ENCODE peak calls at places on chromosomes 7 and 10, in ten cellular contexts. V, W, O, R, C, N, Q, X, P and F are unnamed samples.

GRCh38 chr10:119919271-119919670 is 26.7 kb downstream of the SEC23IP start:
- DNase-seq in Q (no peak), W (no peak), O (no peak), P (no peak), N (no peak), X (no peak), R (no peak), V (no peak), C (peak), F (no peak)

GRCh38 chr10:61903991-61904350 is 2.5 kb downstream of the ARID5B start:
- DNase-seq in X (no peak), N (no peak), C (peak), Q (no peak), W (no peak), R (no peak), V (no peak), P (no peak), O (peak), F (no peak)

GRCh38 chr10:27457261-27457945 is 46.7 kb upstream of the RAB18 start:
- DNase-seq in V (no peak), Q (no peak), W (no peak), C (no peak), O (no peak), N (no peak), P (no peak), R (no peak), X (no peak), F (no peak)

GRCh38 chr10:6072215-6072941 is 10.2 kb upstream of the IL2RA start:
- DNase-seq in C (no peak), O (no peak), N (no peak), R (no peak), P (no peak), Q (no peak), W (peak), V (no peak), X (no peak), F (no peak)

GRCh38 chr10:14810969-14811953 is 26.6 kb downstream of the CDNF start:
- DNase-seq in N (no peak), C (no peak), Q (no peak), R (no peak), X (no peak), O (no peak), W (no peak), V (no peak), P (no peak), F (no peak)

GRCh38 chr7:65910237-65910636 is 37.4 kb downstream of the VKORC1L1 start:
- DNase-seq in W (no peak), V (no peak), O (no peak), P (no peak), N (no peak), X (no peak), C (no peak), R (peak), Q (no peak), F (no peak)

GRCh38 chr7:15284406-15284805 is 277.4 kb downstream of the AGMO start:
- DNase-seq in P (no peak), N (no peak), O (no peak), W (no peak), R (no peak), Q (no peak), C (no peak), V (no peak), X (no peak), F (no peak)

GRCh38 chr10:74051729-74052342 is 53.9 kb downstream of the VCL start:
- DNase-seq in O (no peak), X (peak), P (no peak), V (no peak), R (no peak), W (no peak), Q (no peak), C (no peak), N (no peak), F (no peak)

GRCh38 chr7:158077441-158077840 is 510.2 kb downstream of the PTPRN2 start:
- DNase-seq in Q (no peak), R (no peak), P (no peak), X (no peak), N (no peak), V (no peak), C (no peak), O (no peak), W (no peak), F (peak)

GRCh38 chr7:126535176-126535575 is 717.6 kb downstream of the GRM8 start:
- DNase-seq in R (no peak), V (no peak), X (no peak), Q (no peak), W (no peak), P (no peak), O (no peak), C (no peak), N (no peak), F (no peak)

GRCh38 chr10:79483948-79484347 is 28.4 kb upstream of the EIF5AL1 start:
- DNase-seq in R (peak), N (peak), W (no peak), C (peak), Q (peak), V (no peak), O (no peak), X (peak), P (no peak), F (no peak)

GRCh38 chr10:76491216-76491615 is 1059.8 kb downstream of the LRMDA start:
- DNase-seq in C (peak), W (no peak), O (no peak), P (no peak), V (no peak), X (peak), R (peak), N (no peak), Q (no peak), F (no peak)

GRCh38 chr10:103153302-103153759 is 39.7 kb downstream of the NT5C2 start:
- DNase-seq in N (no peak), C (peak), W (no peak), X (no peak), R (peak), Q (no peak), O (no peak), V (no peak), P (no peak), F (no peak)

GRCh38 chr7:112383671-112384417 is 66.4 kb upstream of the IFRD1 start:
- DNase-seq in N (no peak), R (peak), O (no peak), Q (no peak), C (no peak), W (no peak), V (no peak), X (no peak), P (no peak), F (no peak)

GRCh38 chr10:92923416-92923815 is 75.1 kb downstream of the EXOC6 start:
- DNase-seq in X (no peak), C (no peak), Q (no peak), N (no peak), V (no peak), W (no peak), O (no peak), R (no peak), P (no peak), F (no peak)

GRCh38 chr7:2567663-2568238 is 9.0 kb downstream of the IQCE start:
- DNase-seq in C (peak), Q (peak), W (peak), X (no peak), R (peak), O (no peak), N (no peak), V (no peak), P (peak), F (no peak)

GRCh38 chr7:128247640-128248194 is 6.6 kb downstream of the LEP start:
- DNase-seq in W (no peak), X (peak), N (no peak), C (peak), V (no peak), R (peak), Q (peak), P (no peak), O (peak), F (peak)
- TF ChIP-seq CTCF in W (no peak), X (no peak), N (no peak), C (no peak), V (no peak), R (no peak), Q (peak), P (no peak), O (no peak), F (no peak)

GRCh38 chr7:101235050-101235449 is 2.6 kb downstream of the CLDN15 start:
- DNase-seq in V (no peak), C (no peak), P (no peak), Q (no peak), R (no peak), O (no peak), W (no peak), X (no peak), N (no peak), F (no peak)
- TF ChIP-seq CTCF in V (peak), C (peak), P (peak), Q (peak), R (peak), O (peak), W (no peak), X (peak), N (no peak), F (peak)

GRCh38 chr7:83005410-83005809 is 157.3 kb downstream of the PCLO start:
- DNase-seq in R (peak), W (no peak), C (peak), P (no peak), X (no peak), O (no peak), V (no peak), N (no peak), Q (no peak), F (no peak)
- TF ChIP-seq CTCF in R (peak), W (no peak), C (no peak), P (peak), X (no peak), O (peak), V (peak), N (no peak), Q (peak), F (peak)

DNA sequence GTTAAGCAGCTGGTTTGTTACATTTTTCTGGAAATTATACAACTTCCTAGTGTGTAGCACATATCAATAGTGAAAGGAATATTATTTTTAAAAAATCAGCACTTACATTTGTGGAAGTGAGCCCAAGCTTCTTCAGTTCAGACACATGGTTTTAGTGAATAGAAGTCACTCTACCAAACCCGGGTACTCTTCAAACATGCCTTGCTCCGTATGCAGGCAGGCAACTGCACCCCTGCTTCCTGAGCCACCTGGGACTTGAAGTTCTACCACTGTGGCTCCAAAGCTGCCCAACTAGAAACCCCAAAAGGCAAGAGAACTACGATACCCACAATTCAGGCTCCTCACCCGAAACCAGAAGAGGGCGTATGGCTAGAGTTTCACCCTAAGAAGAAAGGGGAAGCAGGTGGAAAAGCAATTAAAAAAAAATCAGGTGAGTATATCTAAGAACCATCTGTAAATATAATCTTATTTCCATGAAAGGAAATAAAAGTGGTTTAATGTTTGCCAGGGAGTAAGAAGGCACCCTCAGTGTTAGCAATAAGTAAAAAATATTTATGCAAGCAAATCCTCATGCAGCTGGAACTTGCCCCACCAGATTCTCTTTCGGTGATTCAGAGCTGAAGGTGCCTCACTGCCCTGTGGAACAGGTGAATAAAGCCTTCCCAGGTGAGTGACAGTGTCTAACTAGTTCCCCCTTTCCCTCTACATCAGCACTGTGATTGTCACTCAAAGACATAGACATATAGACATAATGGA is at the start of gene MACC1:
- DNase-seq in R (no peak), W (no peak), O (peak), C (no peak), Q (no peak), X (no peak), P (peak), V (peak), N (peak), F (no peak)
- TF ChIP-seq CTCF in R (no peak), W (peak), O (peak), C (no peak), Q (no peak), X (no peak), P (peak), V (peak), N (no peak), F (no peak)

DNA sequence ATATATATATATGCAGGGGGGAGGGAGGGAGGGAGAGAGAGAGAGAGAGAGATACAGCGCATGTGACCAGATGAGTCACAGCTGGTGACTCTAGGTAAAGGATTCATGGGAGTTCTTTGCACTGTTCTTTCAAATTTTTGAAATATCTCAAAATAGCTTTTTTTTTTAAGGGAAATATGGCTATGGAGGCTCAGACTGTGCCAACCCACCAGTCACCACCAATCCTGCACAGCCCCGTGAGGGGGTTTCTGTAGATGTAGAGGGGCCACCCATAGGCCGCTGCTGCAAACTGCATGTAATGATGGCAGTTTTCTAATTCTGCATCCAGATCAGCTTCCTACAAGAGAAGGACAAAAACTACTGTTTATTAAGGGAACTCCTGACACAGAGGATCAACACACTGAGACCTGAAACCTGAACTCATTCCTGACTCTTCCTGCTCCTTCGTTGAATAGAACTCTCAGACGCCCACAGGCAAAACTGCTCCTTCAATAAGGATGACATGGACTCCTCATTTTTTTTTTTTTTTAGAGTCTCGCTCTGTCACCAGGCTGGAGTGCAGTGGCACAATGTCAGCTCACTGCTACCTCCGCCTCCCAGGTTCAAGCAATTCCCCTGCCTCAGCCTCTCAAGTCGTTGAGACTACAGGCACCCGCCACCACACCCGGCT is 17.3 kb downstream of the DAGLB start:
- DNase-seq in P (no peak), R (peak), Q (peak), W (no peak), X (peak), O (no peak), V (no peak), N (no peak), C (peak), F (no peak)
- TF ChIP-seq CTCF in P (peak), R (peak), Q (peak), W (no peak), X (peak), O (peak), V (peak), N (no peak), C (peak), F (peak)

GRCh38 chr7:138299046-138299445 is 161.0 kb upstream of the TRIM24 start:
- DNase-seq in R (peak), P (no peak), O (no peak), N (no peak), C (no peak), X (peak), Q (no peak), V (no peak), W (no peak), F (no peak)
- TF ChIP-seq CTCF in R (no peak), P (no peak), O (no peak), N (no peak), C (no peak), X (no peak), Q (no peak), V (no peak), W (no peak), F (no peak)

GRCh38 chr10:25393621-25394020 is 218.8 kb downstream of the GPR158 start:
- DNase-seq in V (no peak), X (no peak), Q (no peak), N (no peak), P (no peak), C (no peak), W (no peak), R (no peak), O (no peak), F (no peak)

GRCh38 chr10:25398680-25399079 is 223.9 kb downstream of the GPR158 start:
- DNase-seq in X (no peak), W (no peak), C (no peak), P (no peak), V (no peak), Q (no peak), N (no peak), O (no peak), R (no peak), F (no peak)
- TF ChIP-seq CTCF in X (no peak), W (no peak), C (no peak), P (no peak), V (no peak), Q (no peak), N (no peak), O (no peak), R (no peak), F (no peak)